ENCODE peak calls at places on chromosomes 16 and 17, in seven cellular contexts. One of them, this sample, is unnamed.
A peak's percentile ranks its signal among the peaks of the same experiment; 100 is the strongest.

GRCh38 chr17:77458202-77459017 is 317.6 kb downstream of the SEC14L1 start:
- DNase-seq in T-helper 9 cell: no peak
- DNase-seq in GM13976: no peak
- DNase-seq in Right ventricle myocardium superior: no peak
- DNase-seq in AG09309: no peak
- DNase-seq in AG20443: no peak
- DNase-seq in GM04504: no peak
- DNase-seq in this sample: no peak

GRCh38 chr16:81505011-81505660 is 60.5 kb downstream of the CMIP start:
- DNase-seq in GM13976: peak; percentile 84
- DNase-seq in T-helper 9 cell: no peak
- DNase-seq in AG20443: no peak
- DNase-seq in GM04504: no peak
- DNase-seq in Right ventricle myocardium superior: no peak
- DNase-seq in AG09309: no peak
- DNase-seq in this sample: no peak

GRCh38 chr17:57677301-57677700 is 67.8 kb downstream of the CCDC182 start:
- DNase-seq in T-helper 9 cell: no peak
- DNase-seq in AG20443: no peak
- DNase-seq in GM04504: no peak
- DNase-seq in Right ventricle myocardium superior: no peak
- DNase-seq in GM13976: peak; percentile 4
- DNase-seq in AG09309: no peak
- DNase-seq in this sample: no peak

GRCh38 chr16:5056347-5056746 is 9.4 kb downstream of the C16orf89 start:
- DNase-seq in AG20443: peak; percentile 59
- DNase-seq in GM04504: no peak
- DNase-seq in GM13976: peak; percentile 78
- DNase-seq in T-helper 9 cell: peak; percentile 6
- DNase-seq in AG09309: no peak
- DNase-seq in Right ventricle myocardium superior: peak; percentile 37
- DNase-seq in this sample: no peak

GRCh38 chr16:29820730-29821662 is 734 bp downstream of the MVP start:
- DNase-seq in GM13976: peak; percentile 75
- DNase-seq in AG09309: no peak
- DNase-seq in GM04504: no peak
- DNase-seq in Right ventricle myocardium superior: peak; percentile 62
- DNase-seq in T-helper 9 cell: no peak
- DNase-seq in AG20443: peak; percentile 53
- DNase-seq in this sample: no peak

GRCh38 chr16:3839402-3840184 is 40.9 kb downstream of the CREBBP start:
- DNase-seq in GM13976: no peak
- DNase-seq in AG20443: no peak
- DNase-seq in Right ventricle myocardium superior: no peak
- DNase-seq in GM04504: no peak
- DNase-seq in T-helper 9 cell: no peak
- DNase-seq in AG09309: no peak
- DNase-seq in this sample: no peak

GRCh38 chr17:8820311-8821010 is 21.3 kb upstream of the MFSD6L start:
- DNase-seq in GM04504: no peak
- DNase-seq in AG20443: no peak
- DNase-seq in T-helper 9 cell: no peak
- DNase-seq in AG09309: no peak
- DNase-seq in GM13976: no peak
- DNase-seq in Right ventricle myocardium superior: no peak
- DNase-seq in this sample: no peak

GRCh38 chr16:3859875-3860274 is 20.6 kb downstream of the CREBBP start:
- DNase-seq in Right ventricle myocardium superior: no peak
- DNase-seq in GM04504: no peak
- DNase-seq in AG09309: no peak
- DNase-seq in GM13976: no peak
- DNase-seq in T-helper 9 cell: no peak
- DNase-seq in AG20443: no peak
- DNase-seq in this sample: no peak

GRCh38 chr17:81941484-81942166 is 4.5 kb upstream of the PYCR1 start:
- DNase-seq in T-helper 9 cell: no peak
- DNase-seq in AG20443: no peak
- DNase-seq in GM04504: no peak
- DNase-seq in GM13976: peak; percentile 57
- DNase-seq in AG09309: no peak
- DNase-seq in Right ventricle myocardium superior: peak; percentile 70
- DNase-seq in this sample: no peak

GRCh38 chr17:81251091-81251942 is 12.2 kb downstream of the NDUFAF8 start:
- DNase-seq in Right ventricle myocardium superior: no peak
- DNase-seq in GM13976: no peak
- DNase-seq in AG20443: no peak
- DNase-seq in AG09309: no peak
- DNase-seq in T-helper 9 cell: no peak
- DNase-seq in GM04504: no peak
- DNase-seq in this sample: no peak

GRCh38 chr16:27985981-27986380 is 77.5 kb downstream of the GSG1L start:
- DNase-seq in GM04504: no peak
- DNase-seq in GM13976: no peak
- DNase-seq in AG20443: no peak
- DNase-seq in AG09309: no peak
- DNase-seq in T-helper 9 cell: no peak
- DNase-seq in Right ventricle myocardium superior: no peak
- DNase-seq in this sample: no peak

GRCh38 chr17:49515196-49515770 is 20.2 kb downstream of the NGFR start:
- DNase-seq in AG09309: peak; percentile 88
- DNase-seq in Right ventricle myocardium superior: peak; percentile 95
- DNase-seq in T-helper 9 cell: no peak
- DNase-seq in GM13976: peak; percentile 90
- DNase-seq in GM04504: peak; percentile 97
- DNase-seq in AG20443: peak; percentile 98
- DNase-seq in this sample: peak; percentile 41

GRCh38 chr16:15765880-15766279 is 90.9 kb downstream of the MYH11 start:
- DNase-seq in T-helper 9 cell: no peak
- DNase-seq in Right ventricle myocardium superior: no peak
- DNase-seq in GM13976: peak; percentile 81
- DNase-seq in GM04504: peak; percentile 22
- DNase-seq in AG09309: no peak
- DNase-seq in AG20443: peak; percentile 69
- DNase-seq in this sample: no peak

GRCh38 chr16:72122916-72123315 is 29.3 kb downstream of the DHX38 start:
- DNase-seq in Right ventricle myocardium superior: no peak
- DNase-seq in GM04504: no peak
- DNase-seq in AG09309: no peak
- DNase-seq in AG20443: no peak
- DNase-seq in GM13976: no peak
- DNase-seq in T-helper 9 cell: no peak
- DNase-seq in this sample: no peak

GRCh38 chr16:25089346-25089745 is 22.2 kb upstream of the LCMT1 start:
- DNase-seq in AG09309: no peak
- DNase-seq in Right ventricle myocardium superior: no peak
- DNase-seq in GM13976: no peak
- DNase-seq in T-helper 9 cell: no peak
- DNase-seq in GM04504: no peak
- DNase-seq in AG20443: no peak
- DNase-seq in this sample: no peak

GRCh38 chr17:2351269-2351668 is 14.0 kb downstream of the SGSM2 start:
- DNase-seq in Right ventricle myocardium superior: no peak
- DNase-seq in T-helper 9 cell: no peak
- DNase-seq in AG09309: no peak
- DNase-seq in AG20443: no peak
- DNase-seq in GM13976: no peak
- DNase-seq in GM04504: no peak
- DNase-seq in this sample: no peak

GRCh38 chr17:41689497-41690299 is 1.0 kb downstream of the EIF1 start:
- DNase-seq in T-helper 9 cell: no peak
- DNase-seq in AG09309: no peak
- DNase-seq in GM13976: no peak
- DNase-seq in AG20443: no peak
- DNase-seq in Right ventricle myocardium superior: no peak
- DNase-seq in GM04504: no peak
- DNase-seq in this sample: no peak

GRCh38 chr17:8326591-8327583 is 12.8 kb upstream of the ODF4 start:
- DNase-seq in Right ventricle myocardium superior: peak; percentile 63
- DNase-seq in AG09309: no peak
- DNase-seq in AG20443: peak; percentile 75
- DNase-seq in GM13976: peak; percentile 71
- DNase-seq in GM04504: peak; percentile 7
- DNase-seq in T-helper 9 cell: peak; percentile 4
- DNase-seq in this sample: no peak

GRCh38 chr17:57445051-57445450 is 188.7 kb downstream of the MSI2 start:
- DNase-seq in Right ventricle myocardium superior: no peak
- DNase-seq in AG20443: no peak
- DNase-seq in T-helper 9 cell: no peak
- DNase-seq in GM13976: no peak
- DNase-seq in GM04504: no peak
- DNase-seq in AG09309: no peak
- DNase-seq in this sample: no peak

GRCh38 chr16:48053346-48053745 is 102.4 kb downstream of the ABCC12 start:
- DNase-seq in Right ventricle myocardium superior: no peak
- DNase-seq in AG09309: no peak
- DNase-seq in T-helper 9 cell: no peak
- DNase-seq in GM13976: no peak
- DNase-seq in AG20443: peak; percentile 67
- DNase-seq in GM04504: no peak
- DNase-seq in this sample: no peak

GRCh38 chr17:64992325-64992802 is 64.2 kb downstream of the GNA13 start:
- DNase-seq in Right ventricle myocardium superior: no peak
- DNase-seq in AG20443: peak; percentile 23
- DNase-seq in T-helper 9 cell: no peak
- DNase-seq in GM13976: no peak
- DNase-seq in GM04504: no peak
- DNase-seq in AG09309: no peak
- DNase-seq in this sample: no peak

GRCh38 chr17:74288785-74289184 is 14.8 kb downstream of the DNAI2 start:
- DNase-seq in GM04504: no peak
- DNase-seq in Right ventricle myocardium superior: no peak
- DNase-seq in AG20443: no peak
- DNase-seq in T-helper 9 cell: no peak
- DNase-seq in AG09309: no peak
- DNase-seq in GM13976: peak; percentile 74
- DNase-seq in this sample: no peak

GRCh38 chr16:27238016-27238587 is 30.5 kb downstream of the NSMCE1 start:
- DNase-seq in T-helper 9 cell: no peak
- DNase-seq in AG20443: no peak
- DNase-seq in GM04504: no peak
- DNase-seq in AG09309: no peak
- DNase-seq in Right ventricle myocardium superior: peak; percentile 70
- DNase-seq in GM13976: peak; percentile 37
- DNase-seq in this sample: no peak

GRCh38 chr16:79601978-79602609 is 1.6 kb upstream of the MAF start:
- DNase-seq in Right ventricle myocardium superior: peak; percentile 75
- DNase-seq in GM04504: peak; percentile 32
- DNase-seq in AG20443: peak; percentile 69
- DNase-seq in T-helper 9 cell: peak; percentile 94
- DNase-seq in GM13976: peak; percentile 63
- DNase-seq in AG09309: peak; percentile 29
- DNase-seq in this sample: no peak

GRCh38 chr17:29180788-29181160 is 576 bp upstream of the MYO18A start:
- DNase-seq in AG20443: no peak
- DNase-seq in Right ventricle myocardium superior: no peak
- DNase-seq in GM04504: no peak
- DNase-seq in AG09309: no peak
- DNase-seq in GM13976: no peak
- DNase-seq in T-helper 9 cell: no peak
- DNase-seq in this sample: no peak

GRCh38 chr16:79093554-79093967 is 507.0 kb downstream of the MAF start:
- DNase-seq in GM13976: no peak
- DNase-seq in AG09309: no peak
- DNase-seq in AG20443: no peak
- DNase-seq in Right ventricle myocardium superior: peak; percentile 50
- DNase-seq in T-helper 9 cell: peak; percentile 17
- DNase-seq in GM04504: no peak
- DNase-seq in this sample: no peak

GRCh38 chr16:89828870-89829629 is 775 bp downstream of the SPIRE2 start:
- DNase-seq in Right ventricle myocardium superior: no peak
- DNase-seq in GM13976: no peak
- DNase-seq in AG09309: no peak
- DNase-seq in T-helper 9 cell: no peak
- DNase-seq in GM04504: no peak
- DNase-seq in AG20443: no peak
- DNase-seq in this sample: no peak